ENCODE peak calls at places on chromosomes 12 and 14, in nine cellular contexts. Q is uterus, S is pancreas, P is RWPE2, L is GM23338, T is GM12878, F is stomach, R is transverse colon, D is body of pancreas. A is an unnamed sample. For H3K36me3, the result is how much of the 10 kb centered on the place peaks cover.

GRCh38 chr12:82862069-82862841 is 175.5 kb downstream of the TMTC2 start:
- DNase-seq in Q (no peak), S (no peak), P (no peak), L (no peak), T (no peak), F (no peak), R (no peak), D (no peak), A (peak)

GRCh38 chr14:26191666-26192065 is 406.2 kb downstream of the NOVA1 start:
- DNase-seq in Q (no peak), S (no peak), P (no peak), L (no peak), T (no peak), F (no peak), R (no peak), D (no peak), A (no peak)

GRCh38 chr12:126668538-126668937 is 1598.4 kb upstream of the TMEM132C start:
- DNase-seq in Q (no peak), S (no peak), P (no peak), L (no peak), T (no peak), F (no peak), R (no peak), D (no peak), A (peak)

GRCh38 chr14:24838945-24839616 is 205.1 kb upstream of the GZMB start:
- DNase-seq in Q (no peak), S (no peak), P (no peak), L (no peak), T (no peak), F (no peak), R (peak), D (peak), A (no peak)

GRCh38 chr14:68510201-68510600 is 282.7 kb downstream of the ZFP36L1 start:
- DNase-seq in Q (peak), S (no peak), P (no peak), L (no peak), T (no peak), F (no peak), R (no peak), D (no peak), A (peak)

GRCh38 chr12:130031571-130032189 is 127.9 kb upstream of the TMEM132D start:
- DNase-seq in Q (peak), S (peak), P (no peak), L (peak), T (no peak), F (peak), R (peak), D (peak), A (no peak)

GRCh38 chr14:50038398-50039119 is 77.8 kb downstream of the VCPKMT start:
- DNase-seq in Q (no peak), S (no peak), P (no peak), L (peak), T (peak), F (no peak), R (no peak), D (peak), A (peak)

GRCh38 chr12:34290191-34290995 is 268.1 kb downstream of the ALG10 start:
- DNase-seq in Q (peak), S (no peak), P (peak), L (no peak), T (no peak), F (no peak), R (peak), D (no peak), A (no peak)

GRCh38 chr12:121145221-121145620 is 12.5 kb downstream of the P2RX7 start:
- DNase-seq in Q (no peak), S (no peak), P (no peak), L (no peak), T (no peak), F (no peak), R (no peak), D (peak), A (no peak)

GRCh38 chr12:26725517-26725916 is 107.5 kb downstream of the ITPR2 start:
- DNase-seq in Q (no peak), S (no peak), P (no peak), L (no peak), T (no peak), F (no peak), R (no peak), D (no peak), A (no peak)

GRCh38 chr12:116599285-116600122 is 40.3 kb downstream of the MAP1LC3B2 start:
- DNase-seq in Q (peak), S (peak), P (no peak), L (peak), T (peak), F (peak), R (peak), D (peak), A (peak)

GRCh38 chr12:113059071-113059595 is 2.6 kb downstream of the DTX1 start:
- DNase-seq in Q (no peak), S (no peak), P (no peak), L (no peak), T (no peak), F (no peak), R (no peak), D (no peak), A (no peak)

GRCh38 chr12:45666452-45667215 is 62.9 kb upstream of the ARID2 start:
- DNase-seq in Q (no peak), S (no peak), P (no peak), L (no peak), T (no peak), F (no peak), R (no peak), D (no peak), A (no peak)

GRCh38 chr14:102951034-102951433 is 28.6 kb downstream of the AMN start:
- DNase-seq in Q (peak), S (no peak), P (peak), L (no peak), T (no peak), F (no peak), R (no peak), D (no peak), A (no peak)

GRCh38 chr14:28756896-28757570 is 9.6 kb upstream of the FOXG1 start:
- DNase-seq in Q (no peak), S (no peak), P (no peak), L (peak), T (no peak), F (no peak), R (no peak), D (peak), A (no peak)

GRCh38 chr12:132160016-132160415 is 15.8 kb downstream of the NOC4L start:
- DNase-seq in Q (no peak), S (peak), P (peak), L (no peak), T (no peak), F (no peak), R (no peak), D (no peak), A (no peak)

GRCh38 chr12:109804820-109805761 is 28.1 kb downstream of the TRPV4 start:
- DNase-seq in Q (peak), S (peak), P (peak), L (peak), T (no peak), F (peak), R (peak), D (peak), A (no peak)

GRCh38 chr14:100807496-100807895 is 18.4 kb upstream of the MEG3 start:
- DNase-seq in Q (no peak), S (no peak), P (no peak), L (no peak), T (no peak), F (no peak), R (no peak), D (no peak), A (no peak)

DNA sequence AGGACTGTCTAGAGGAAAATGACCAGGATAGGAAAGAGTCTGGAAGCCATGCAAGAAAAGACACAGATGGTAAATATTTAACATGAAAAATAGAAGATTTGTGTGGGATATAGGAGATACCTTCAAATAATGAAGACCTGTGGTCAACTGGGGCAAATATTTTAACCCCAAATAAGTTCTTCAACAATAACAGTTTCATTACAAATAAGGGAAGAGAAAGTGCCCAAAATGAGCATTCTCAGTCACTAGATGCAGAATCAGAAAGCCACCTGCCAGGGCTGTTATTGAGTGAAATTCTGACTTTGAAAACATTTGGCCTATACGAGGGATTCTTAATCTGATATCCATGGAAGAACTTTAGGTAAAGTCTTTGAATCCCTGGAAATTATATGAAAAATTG is 231.2 kb upstream of the PLEKHG7 start:
- DNase-seq in Q (no peak), S (no peak), P (no peak), L (no peak), T (no peak), F (no peak), R (no peak), D (no peak), A (no peak)
- H3K4me3 ChIP-seq in Q (no peak), S (no peak), P (no peak), L (no peak), T (no peak), F (no peak), R (no peak), D (no peak), A (no peak)

GRCh38 chr14:104526723-104527645 is 52.6 kb upstream of the C14orf180 start:
- DNase-seq in Q (no peak), S (no peak), P (no peak), L (no peak), T (no peak), F (no peak), R (no peak), D (no peak), A (no peak)

GRCh38 chr14:104531421-104532190 is 48.0 kb upstream of the C14orf180 start:
- DNase-seq in Q (no peak), S (no peak), P (no peak), L (no peak), T (no peak), F (no peak), R (no peak), D (no peak), A (no peak)

GRCh38 chr14:104530651-104531050 is 48.9 kb upstream of the C14orf180 start:
- DNase-seq in Q (no peak), S (no peak), P (no peak), L (no peak), T (no peak), F (no peak), R (no peak), D (no peak), A (no peak)

GRCh38 chr14:104527857-104528459 is 51.6 kb upstream of the C14orf180 start:
- DNase-seq in Q (no peak), S (no peak), P (no peak), L (no peak), T (no peak), F (no peak), R (no peak), D (no peak), A (no peak)

DNA sequence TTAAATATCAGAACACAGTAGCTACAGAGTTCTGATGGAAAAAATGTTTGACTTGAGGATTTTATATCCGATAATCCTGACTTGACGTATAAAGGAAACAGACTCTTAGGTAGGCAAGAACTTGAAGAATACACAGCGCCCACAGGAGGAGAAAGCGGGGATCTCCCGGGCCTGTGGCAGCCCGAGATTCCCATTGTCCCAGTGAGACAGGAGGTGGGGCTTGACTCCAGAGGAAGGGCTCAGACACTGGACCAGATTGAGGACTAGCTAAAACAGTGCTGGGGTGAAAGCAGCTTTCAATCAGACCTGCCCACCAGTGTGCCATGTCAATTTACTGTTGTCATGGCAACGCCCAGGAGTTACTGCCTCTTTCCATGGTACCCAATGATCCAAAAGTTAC is 51.1 kb upstream of the C14orf180 start:
- DNase-seq in Q (no peak), S (no peak), P (no peak), L (no peak), T (no peak), F (no peak), R (no peak), D (no peak), A (no peak)
- TF ChIP-seq CTCF in Q (no peak), S (no peak), P (no peak), L (no peak), T (no peak), F (no peak), R (no peak), D (no peak), A (no peak)

GRCh38 chr12:4325984-4326383 is 5.0 kb downstream of the TIGAR start:
- DNase-seq in Q (no peak), S (no peak), P (no peak), L (no peak), T (no peak), F (no peak), R (no peak), D (no peak), A (no peak)

GRCh38 chr12:4331842-4332241 is 10.8 kb downstream of the TIGAR start:
- DNase-seq in Q (no peak), S (no peak), P (no peak), L (no peak), T (no peak), F (no peak), R (no peak), D (no peak), A (no peak)

GRCh38 chr12:4330203-4330602 is 9.2 kb downstream of the TIGAR start:
- DNase-seq in Q (no peak), S (no peak), P (no peak), L (no peak), T (no peak), F (no peak), R (no peak), D (no peak), A (no peak)

GRCh38 chr12:4327293-4327692 is 6.3 kb downstream of the TIGAR start:
- DNase-seq in Q (no peak), S (no peak), P (no peak), L (no peak), T (no peak), F (no peak), R (no peak), D (no peak), A (no peak)

GRCh38 chr12:4331221-4331620 is 10.2 kb downstream of the TIGAR start:
- DNase-seq in Q (no peak), S (no peak), P (no peak), L (no peak), T (no peak), F (no peak), R (no peak), D (no peak), A (no peak)
- H3K36me3 ChIP-seq in Q (under half), S (under half), P (half or more), L (under half), T (under half), F (under half), R (under half), D (under half), A (under half)

GRCh38 chr12:60539592-60539991 is 943.8 kb downstream of the SLC16A7 start:
- DNase-seq in Q (no peak), S (no peak), P (no peak), L (no peak), T (no peak), F (no peak), R (no peak), D (no peak), A (no peak)
- H3K4me3 ChIP-seq in Q (no peak), S (no peak), P (no peak), L (no peak), T (no peak), F (no peak), R (no peak), D (no peak), A (no peak)

GRCh38 chr12:124391340-124392261 is 96.7 kb downstream of the RFLNA start:
- DNase-seq in Q (no peak), S (no peak), P (peak), L (no peak), T (peak), F (peak), R (peak), D (peak), A (no peak)

GRCh38 chr12:124388679-124389536 is 94.0 kb downstream of the RFLNA start:
- DNase-seq in Q (peak), S (peak), P (no peak), L (peak), T (no peak), F (peak), R (peak), D (peak), A (no peak)

GRCh38 chr12:124388038-124388676 is 93.3 kb downstream of the RFLNA start:
- DNase-seq in Q (no peak), S (no peak), P (no peak), L (no peak), T (no peak), F (no peak), R (no peak), D (no peak), A (no peak)

GRCh38 chr12:124390442-124391116 is 95.7 kb downstream of the RFLNA start:
- DNase-seq in Q (no peak), S (no peak), P (no peak), L (no peak), T (peak), F (peak), R (peak), D (peak), A (no peak)

GRCh38 chr12:124389537-124390441 is 94.9 kb downstream of the RFLNA start:
- DNase-seq in Q (no peak), S (no peak), P (no peak), L (no peak), T (no peak), F (no peak), R (peak), D (no peak), A (no peak)
- TF ChIP-seq CTCF in Q (no peak), S (no peak), P (no peak), L (no peak), T (no peak), F (no peak), R (no peak), D (no peak), A (peak)

A was measured in BJ.